ENCODE peak calls at places on chromosomes 2 and 18, in four cellular contexts. A, Z, J and L are unnamed samples.
A peak's percentile ranks its signal among the peaks of the same experiment; 100 is the strongest.

GRCh38 chr2:16713011-16713423 is 47.4 kb upstream of the CYRIA start:
- DNase-seq in A (no peak), Z (no peak), J (no peak), L (no peak)

GRCh38 chr18:37252342-37252741 is 313.3 kb downstream of the CELF4 start:
- DNase-seq in A (no peak), Z (no peak), J (no peak), L (no peak)

GRCh38 chr18:47184419-47185050 is 8.4 kb upstream of the IER3IP1 start:
- DNase-seq in A (peak; percentile 65), Z (no peak), J (no peak), L (no peak)

GRCh38 chr2:10036095-10036879 is 7.1 kb upstream of the KLF11 start:
- DNase-seq in A (peak; percentile 91), Z (peak; percentile 79), J (no peak), L (no peak)

GRCh38 chr2:7358865-7359264 is 441.7 kb downstream of the RNF144A start:
- DNase-seq in A (no peak), Z (no peak), J (no peak), L (no peak)

GRCh38 chr2:64861338-64862000 is 127.7 kb upstream of the SLC1A4 start:
- DNase-seq in A (no peak), Z (no peak), J (no peak), L (no peak)

GRCh38 chr2:46456789-46457188 is 22.6 kb upstream of the TMEM247 start:
- DNase-seq in A (no peak), Z (no peak), J (no peak), L (no peak)

GRCh38 chr2:227545990-227546389 is 52.7 kb upstream of the SCYGR2 start:
- DNase-seq in A (no peak), Z (peak; percentile 44), J (no peak), L (peak; percentile 72)

GRCh38 chr18:9048808-9049494 is 53.5 kb upstream of the NDUFV2 start:
- DNase-seq in A (no peak), Z (peak; percentile 25), J (no peak), L (no peak)

GRCh38 chr2:70753031-70753430 is 15.0 kb downstream of the ADD2 start:
- DNase-seq in A (no peak), Z (no peak), J (no peak), L (no peak)

GRCh38 chr2:6421094-6421493 is 444.6 kb downstream of the CMPK2 start:
- DNase-seq in A (no peak), Z (no peak), J (no peak), L (no peak)

GRCh38 chr18:78737006-78737915 is 242.4 kb upstream of the SALL3 start:
- DNase-seq in A (no peak), Z (no peak), J (no peak), L (peak; percentile 51)

GRCh38 chr2:240364582-240364960 is 70.9 kb upstream of the GPC1 start:
- DNase-seq in A (no peak), Z (no peak), J (no peak), L (no peak)

DNA sequence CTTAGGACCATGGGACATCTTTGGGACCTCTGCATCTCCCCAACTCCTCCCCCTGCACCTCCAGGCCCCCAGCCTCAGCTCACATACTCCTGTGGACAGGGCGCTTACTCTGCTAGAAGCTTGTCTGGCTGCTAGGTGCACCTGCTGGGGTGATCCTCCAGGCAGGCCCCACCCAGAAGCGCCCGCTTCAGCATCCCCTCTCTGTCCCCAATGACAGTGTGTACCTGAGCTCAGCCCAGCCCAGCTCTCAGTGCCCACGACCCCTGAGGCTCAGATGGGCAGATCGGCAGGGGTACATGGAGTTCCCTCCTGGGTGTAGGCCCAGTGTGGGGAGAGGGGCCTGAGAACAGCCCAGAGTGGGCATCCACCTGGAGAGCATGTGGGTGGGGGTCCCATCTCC is 5.9 kb downstream of the TEKT4 start:
- DNase-seq in A (no peak), Z (no peak), J (no peak), L (peak; percentile 67)
- H3K4me3 ChIP-seq in A (no peak overlapping the region), Z (no peak overlapping the region), J (no peak overlapping the region), L (no peak overlapping the region)

GRCh38 chr18:73150199-73150598 is 282.4 kb upstream of the NETO1 start:
- DNase-seq in A (no peak), Z (peak; percentile 21), J (no peak), L (no peak)
- TF ChIP-seq CTCF in A (no peak), Z (peak; percentile 48), J (no peak), L (no peak)

DNA sequence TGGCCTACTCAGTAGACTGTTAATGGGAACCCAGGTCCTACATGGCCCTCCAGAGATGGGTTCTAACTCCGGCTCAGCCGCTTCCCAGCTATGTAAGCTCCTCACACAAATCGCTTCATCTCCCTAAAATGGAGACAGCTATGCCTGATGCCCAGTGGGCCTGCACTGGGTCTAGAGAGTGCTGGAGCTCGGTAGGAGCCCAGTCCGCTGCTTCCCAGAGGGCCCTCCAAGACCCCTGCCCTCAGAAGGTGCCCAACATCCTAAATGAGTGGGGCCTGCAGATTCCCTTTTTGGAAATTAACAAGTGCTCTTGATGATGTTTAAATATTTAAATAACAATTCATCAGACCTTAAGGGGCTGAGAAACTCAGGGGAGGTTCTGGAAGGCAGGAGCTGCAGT is 47.1 kb downstream of the HS1BP3 start:
- DNase-seq in A (peak; percentile 58), Z (no peak), J (no peak), L (peak; percentile 37)
- H3K27ac ChIP-seq in A (peak overlapping the region; percentile 80), Z (no peak overlapping the region), J (no peak overlapping the region), L (no peak overlapping the region)

DNA sequence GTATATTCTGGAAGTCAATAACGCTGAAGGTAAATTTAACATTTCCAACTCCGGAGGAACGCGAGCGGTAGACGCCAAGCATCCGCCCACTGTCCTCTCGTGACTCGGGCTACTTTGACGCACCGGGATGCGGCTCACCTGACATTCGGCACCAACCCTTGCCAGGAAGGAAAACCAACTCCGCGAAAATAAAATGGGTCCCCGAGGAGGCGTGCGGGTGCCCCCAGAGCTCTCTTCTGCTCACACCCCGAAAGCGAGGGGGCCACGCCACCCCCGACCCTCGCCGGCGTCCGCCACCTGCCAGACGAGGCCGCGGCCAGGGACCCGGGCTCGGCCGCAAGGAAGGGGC is 661 bp downstream of the ITSN2 start:
- DNase-seq in A (peak; percentile 82), Z (peak; percentile 31), J (peak; percentile 40), L (peak; percentile 91)
- H3K4me3 ChIP-seq in A (peak overlapping the region; percentile 77), Z (peak overlapping the region; percentile 84), J (peak overlapping the region; percentile 94), L (peak overlapping the region; percentile 86)

DNA sequence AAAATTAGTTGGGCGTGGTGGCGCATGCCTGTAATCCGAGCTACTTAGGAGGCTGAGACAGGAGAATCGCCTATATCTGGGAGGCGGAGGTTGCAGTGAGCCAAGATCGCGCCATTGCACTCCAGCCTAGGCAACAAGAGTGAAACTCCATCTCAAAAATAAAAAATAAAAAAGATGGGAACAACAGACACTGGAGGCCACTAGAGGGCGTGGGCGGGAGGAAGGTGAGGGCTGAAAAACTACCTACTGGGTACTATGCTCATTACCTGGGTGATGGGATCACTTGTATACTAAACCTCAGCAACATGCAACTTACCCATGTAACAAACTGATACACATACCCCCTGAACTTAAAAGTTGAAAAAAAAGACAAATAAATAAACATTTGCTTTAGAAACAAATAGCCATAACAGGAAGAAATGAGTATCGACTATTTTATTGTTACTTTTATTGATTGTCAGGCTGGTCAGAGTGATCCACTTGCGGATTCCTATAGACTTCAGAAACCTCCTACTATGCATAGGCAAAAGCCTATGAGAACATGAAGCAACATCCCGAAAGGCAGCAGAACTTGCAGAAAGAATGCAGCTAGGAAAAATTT is 61.0 kb downstream of the TMEM163 start:
- DNase-seq in A (no peak), Z (peak; percentile 57), J (no peak), L (no peak)
- TF ChIP-seq CTCF in A (no peak), Z (peak; percentile 74), J (peak; percentile 25), L (peak; percentile 55)